ENCODE peak calls at places on chromosomes 12 and 14, in four cellular contexts. O is posterior vena cava, H is endothelial cell, L is neural crest cell. E is an unnamed sample.

GRCh38 chr12:48936379-48936979 is 11.2 kb upstream of the FKBP11 start:
- DNase-seq in O (peak; percentile 90), H (peak; percentile 87), L (peak; percentile 89), E (peak; percentile 77)

GRCh38 chr12:53638057-53638456 is 11.9 kb upstream of the ATF7 start:
- DNase-seq in O (no peak), H (no peak), L (no peak), E (no peak)

GRCh38 chr14:68593806-68594536 is 198.9 kb downstream of the ZFP36L1 start:
- DNase-seq in O (no peak), H (no peak), L (no peak), E (no peak)

GRCh38 chr14:74299061-74299545 is 3.6 kb downstream of the ABCD4 start:
- DNase-seq in O (no peak), H (peak; percentile 50), L (no peak), E (no peak)

GRCh38 chr12:131084341-131085011 is 130.8 kb downstream of the ADGRD1 start:
- DNase-seq in O (peak; percentile 76), H (no peak), L (no peak), E (no peak)

GRCh38 chr12:104686196-104686595 is 229.4 kb downstream of the CHST11 start:
- DNase-seq in O (no peak), H (no peak), L (no peak), E (no peak)

GRCh38 chr14:104981699-104982541 is 3.7 kb upstream of the CLBA1 start:
- DNase-seq in O (peak; percentile 66), H (no peak), L (no peak), E (peak; percentile 49)

GRCh38 chr12:65051196-65051595 is 69.9 kb downstream of the WIF1 start:
- DNase-seq in O (no peak), H (no peak), L (no peak), E (no peak)

GRCh38 chr14:69281450-69282169 is 21.7 kb downstream of the GALNT16 start:
- DNase-seq in O (no peak), H (no peak), L (no peak), E (no peak)

GRCh38 chr14:77228056-77228455 is 43.0 kb downstream of the NGB start:
- DNase-seq in O (no peak), H (no peak), L (no peak), E (no peak)

GRCh38 chr12:124369901-124370378 is 75.0 kb downstream of the RFLNA start:
- DNase-seq in O (no peak), H (no peak), L (no peak), E (no peak)

GRCh38 chr12:102120886-102121285 is 903 bp downstream of the PARPBP start:
- DNase-seq in O (no peak), H (peak; percentile 8), L (no peak), E (no peak)

GRCh38 chr12:69304284-69304683 is 43.9 kb upstream of the LYZ start:
- DNase-seq in O (no peak), H (no peak), L (no peak), E (no peak)

GRCh38 chr12:6394398-6394797 is 10.4 kb downstream of the LTBR start:
- DNase-seq in O (no peak), H (no peak), L (no peak), E (no peak)

GRCh38 chr14:74979029-74979428 is 23.6 kb upstream of the PGF start:
- DNase-seq in O (no peak), H (no peak), L (no peak), E (no peak)

GRCh38 chr14:20757963-20758362 is 10.2 kb upstream of the EDDM3B start:
- DNase-seq in O (no peak), H (peak; percentile 47), L (no peak), E (no peak)

GRCh38 chr14:101833045-101833444 is 71.5 kb downstream of the PPP2R5C start:
- DNase-seq in O (no peak), H (no peak), L (no peak), E (no peak)